ENCODE peak calls at places on chromosomes 4 and X, in five cellular contexts. Z, S, H, A and K are unnamed samples.

GRCh38 chr4:13988347-13989265 is 361.1 kb upstream of the BOD1L1 start:
- DNase-seq in S (no peak), H (peak; percentile 35), A (no peak), Z (no peak), K (no peak)

GRCh38 chr4:140153744-140154571 is at the start of gene MAML3:
- DNase-seq in S (peak; percentile 37), A (peak; percentile 69), H (no peak), Z (peak; percentile 94), K (peak; percentile 76)

GRCh38 chr4:79164961-79165610 is 160.8 kb downstream of the NAA11 start:
- DNase-seq in Z (peak; percentile 85), S (no peak), A (no peak), H (no peak), K (no peak)

GRCh38 chr4:86895692-86896488 is 3.7 kb upstream of the C4orf36 start:
- DNase-seq in Z (peak; percentile 68), S (peak; percentile 22), A (no peak), H (peak; percentile 22), K (peak; percentile 41)

GRCh38 chrX:68273887-68274286 is 159.4 kb downstream of the OPHN1 start:
- DNase-seq in A (no peak), Z (no peak), H (no peak), S (no peak), K (no peak)

GRCh38 chrX:38930474-38930873 is 129.2 kb downstream of the MID1IP1 start:
- DNase-seq in H (no peak), Z (no peak), A (no peak), S (no peak), K (no peak)

GRCh38 chr4:115234405-115235093 is 121.1 kb upstream of the NDST4 start:
- DNase-seq in A (no peak), S (no peak), H (no peak), Z (peak; percentile 9), K (peak; percentile 10)

GRCh38 chr4:13543648-13544555 is at the start of gene NKX3-2:
- DNase-seq in Z (peak; percentile 34), A (no peak), S (no peak), H (no peak), K (peak; percentile 61)

GRCh38 chrX:94831364-94831763 is 1157.4 kb downstream of the FAM133A start:
- DNase-seq in Z (peak; percentile 30), S (no peak), H (no peak), A (no peak), K (no peak)

GRCh38 chr4:146329042-146329716 is 114.8 kb downstream of the REELD1 start:
- DNase-seq in H (no peak), S (no peak), A (no peak), Z (no peak), K (no peak)

GRCh38 chrX:47683171-47684145 is 24.5 kb upstream of the UXT start:
- DNase-seq in Z (no peak), A (no peak), H (no peak), S (no peak), K (no peak)

GRCh38 chr4:77538574-77539157 is 67.0 kb upstream of the CXCL13 start:
- DNase-seq in A (no peak), H (peak; percentile 4), S (no peak), Z (no peak), K (no peak)

GRCh38 chrX:24245201-24245600 is 68.7 kb downstream of the SUPT20HL2 start:
- DNase-seq in A (no peak), Z (no peak), S (no peak), H (peak; percentile 52), K (no peak)

GRCh38 chr4:17284323-17285175 is 227.3 kb downstream of the QDPR start:
- DNase-seq in A (no peak), S (no peak), H (no peak), Z (no peak), K (no peak)

GRCh38 chr4:121308328-121308663 is 72.5 kb downstream of the QRFPR start:
- DNase-seq in A (no peak), H (no peak), Z (no peak), S (no peak), K (no peak)

GRCh38 chrX:69268637-69269036 is 103.4 kb upstream of the PJA1 start:
- DNase-seq in S (no peak), Z (no peak), A (no peak), H (no peak), K (no peak)

GRCh38 chrX:102746134-102746584 is 25.6 kb downstream of the GPRASP3 start:
- DNase-seq in Z (no peak), A (no peak), S (no peak), H (no peak), K (no peak)

GRCh38 chrX:97060019-97060418 is 176.3 kb downstream of the RPA4 start:
- DNase-seq in S (no peak), H (no peak), A (no peak), Z (no peak), K (no peak)

GRCh38 chrX:9207142-9207541 is 173.2 kb upstream of the FAM9B start:
- DNase-seq in S (no peak), H (no peak), Z (no peak), A (no peak), K (no peak)

GRCh38 chrX:3962511-3963350 is 249.3 kb upstream of the PRKX start:
- DNase-seq in S (no peak), H (no peak), A (no peak), Z (peak; percentile 46), K (peak; percentile 7)

GRCh38 chr4:69092190-69092589 is 4.1 kb upstream of the UGT2B7 start:
- DNase-seq in A (no peak), H (no peak), S (no peak), Z (peak; percentile 83), K (no peak)

GRCh38 chr4:168679397-168680176 is 182.7 kb downstream of the PALLD start:
- DNase-seq in A (no peak), Z (no peak), H (peak; percentile 48), S (no peak), K (no peak)

GRCh38 chrX:52576946-52577345 is 60.1 kb upstream of the XAGE1B start:
- DNase-seq in H (no peak), A (no peak), S (no peak), Z (no peak), K (no peak)

GRCh38 chrX:152245231-152245630 is 106.9 kb upstream of the MAGEA10 start:
- DNase-seq in A (no peak), Z (no peak), H (no peak), S (no peak), K (no peak)

GRCh38 chr4:77120888-77121508 is 36.0 kb upstream of the CCNG2 start:
- DNase-seq in A (no peak), H (no peak), S (no peak), Z (no peak), K (peak; percentile 14)

GRCh38 chr4:115274545-115274944 is 161.1 kb upstream of the NDST4 start:
- DNase-seq in A (no peak), H (no peak), Z (no peak), S (no peak), K (no peak)

GRCh38 chr4:41145571-41146078 is 68.7 kb downstream of the APBB2 start:
- DNase-seq in S (no peak), H (no peak), Z (no peak), A (no peak), K (no peak)